ENCODE peak calls at places on chromosomes 4 and X, in nine cellular contexts. E, G, W, C, B, M, R, S and Y are unnamed samples.

GRCh38 chrX:119942173-119942819 is 1.3 kb downstream of the NKAP start:
- DNase-seq in E (no peak), G (no peak), W (no peak), C (no peak), B (no peak), M (no peak), R (no peak), S (no peak), Y (no peak)

GRCh38 chr4:3276961-3277360 is 15.9 kb upstream of the RGS12 start:
- DNase-seq in E (no peak), G (peak), W (no peak), C (no peak), B (no peak), M (no peak), R (no peak), S (no peak), Y (no peak)

GRCh38 chr4:120722655-120723054 is 199.9 kb downstream of the PRDM5 start:
- DNase-seq in E (no peak), G (no peak), W (no peak), C (no peak), B (no peak), M (no peak), R (no peak), S (no peak), Y (no peak)

GRCh38 chrX:45011131-45011530 is 138.1 kb downstream of the KDM6A start:
- DNase-seq in E (no peak), G (peak), W (peak), C (no peak), B (no peak), M (no peak), R (no peak), S (no peak), Y (no peak)

GRCh38 chr4:56737666-56738065 is 56.6 kb upstream of the HOPX start:
- DNase-seq in E (no peak), G (no peak), W (no peak), C (no peak), B (no peak), M (no peak), R (no peak), S (no peak), Y (no peak)

GRCh38 chr4:26083987-26084386 is 170.0 kb downstream of the SMIM20 start:
- DNase-seq in E (no peak), G (peak), W (peak), C (no peak), B (no peak), M (peak), R (no peak), S (no peak), Y (no peak)

GRCh38 chrX:130339408-130340222 is at the start of gene SLC25A14:
- DNase-seq in E (peak), G (peak), W (peak), C (peak), B (peak), M (peak), R (peak), S (peak), Y (peak)

GRCh38 chrX:133482345-133483041 is 67.2 kb upstream of the GPC4 start:
- DNase-seq in E (no peak), G (peak), W (no peak), C (no peak), B (no peak), M (no peak), R (no peak), S (no peak), Y (no peak)

GRCh38 chrX:16208601-16209000 is 41.3 kb downstream of the MAGEB17 start:
- DNase-seq in E (peak), G (no peak), W (no peak), C (no peak), B (no peak), M (no peak), R (no peak), S (no peak), Y (no peak)
- TF ChIP-seq CTCF in E (no peak), G (no peak), W (no peak), C (no peak), B (no peak), M (no peak), R (no peak), S (no peak), Y (no peak)

DNA sequence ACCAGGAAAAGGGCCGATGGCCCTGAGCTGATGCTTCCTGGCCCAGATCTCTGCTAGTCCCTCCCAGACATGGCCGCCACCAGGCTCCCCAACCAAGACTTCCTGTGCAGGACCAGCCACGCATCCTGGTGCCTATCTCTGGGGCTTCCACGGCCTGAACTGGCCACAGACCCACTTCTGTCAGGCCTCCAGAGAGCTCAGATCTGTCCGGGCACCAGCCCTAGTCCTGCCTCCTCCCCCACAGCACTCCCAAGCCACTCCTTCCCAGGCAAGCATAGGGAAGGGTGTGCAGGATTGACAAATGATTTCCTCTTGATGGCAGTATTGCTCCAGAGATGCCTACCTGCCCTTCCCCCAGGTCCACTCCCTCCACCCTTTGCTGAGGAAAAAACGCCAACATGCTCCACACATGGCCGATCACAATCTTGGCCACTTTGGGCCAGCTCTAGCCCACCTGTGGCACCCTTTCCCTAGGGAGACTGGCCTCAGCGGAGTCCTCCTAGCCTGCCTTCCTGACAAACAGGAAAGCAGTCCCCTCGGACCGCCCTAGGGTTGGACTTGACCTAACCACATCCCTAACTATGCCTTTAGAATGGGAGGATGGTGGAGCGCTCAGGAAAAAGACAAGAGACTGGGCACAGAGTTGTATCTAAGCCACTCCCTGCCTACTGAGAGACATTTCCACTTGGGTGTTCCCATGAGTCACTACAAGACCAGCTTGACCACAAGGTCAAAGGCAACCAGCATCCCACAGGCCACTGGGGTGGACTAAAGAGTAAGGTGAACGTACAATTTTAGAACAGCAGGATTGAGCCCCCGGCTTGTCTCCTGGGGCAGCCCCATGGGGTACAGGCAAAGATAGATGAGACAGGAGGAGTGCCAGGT is 277.5 kb upstream of the AGTR2 start:
- DNase-seq in E (peak), G (peak), W (no peak), C (no peak), B (no peak), M (no peak), R (no peak), S (no peak), Y (no peak)
- TF ChIP-seq CTCF in E (peak), G (peak), W (no peak), C (no peak), B (no peak), M (no peak), R (no peak), S (no peak), Y (peak)

GRCh38 chr4:124514588-124514987 is 197.9 kb downstream of the ANKRD50 start:
- DNase-seq in E (no peak), G (no peak), W (no peak), C (no peak), B (no peak), M (no peak), R (no peak), S (no peak), Y (no peak)

GRCh38 chr4:124515591-124515990 is 196.9 kb downstream of the ANKRD50 start:
- DNase-seq in E (peak), G (no peak), W (no peak), C (no peak), B (no peak), M (no peak), R (no peak), S (no peak), Y (no peak)
- TF ChIP-seq CTCF in E (peak), G (no peak), W (peak), C (no peak), B (no peak), M (no peak), R (no peak), S (no peak), Y (no peak)

GRCh38 chr4:129144755-129145206 is 48.8 kb downstream of the C4orf33 start:
- DNase-seq in E (no peak), G (peak), W (no peak), C (no peak), B (peak), M (no peak), R (no peak), S (no peak), Y (no peak)

GRCh38 chr4:129138762-129139496 is 43.0 kb downstream of the C4orf33 start:
- DNase-seq in E (peak), G (no peak), W (no peak), C (no peak), B (no peak), M (no peak), R (no peak), S (no peak), Y (no peak)

GRCh38 chr4:129136433-129136832 is 40.5 kb downstream of the C4orf33 start:
- DNase-seq in E (no peak), G (no peak), W (no peak), C (no peak), B (no peak), M (no peak), R (no peak), S (no peak), Y (no peak)

GRCh38 chr4:129143359-129143758 is 47.4 kb downstream of the C4orf33 start:
- DNase-seq in E (no peak), G (no peak), W (no peak), C (no peak), B (no peak), M (no peak), R (no peak), S (no peak), Y (no peak)

DNA sequence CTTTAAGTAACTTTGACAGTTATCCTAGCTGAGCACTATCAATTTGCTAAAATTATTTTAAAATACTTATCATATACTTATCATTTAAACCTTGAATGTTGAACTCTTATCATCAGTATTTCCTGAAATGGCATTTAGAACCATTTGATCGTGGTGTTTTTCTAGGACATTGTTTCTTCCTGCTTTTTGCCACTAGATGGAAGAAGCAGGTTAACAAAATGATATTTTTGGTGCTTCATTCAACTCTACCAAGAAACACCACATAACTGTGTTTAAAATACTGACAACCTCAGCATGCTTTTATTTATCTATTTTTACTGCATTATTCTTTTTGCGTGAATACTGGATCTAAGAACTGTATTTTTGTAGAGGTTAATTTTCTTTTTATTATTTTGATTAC is 44.6 kb downstream of the C4orf33 start:
- DNase-seq in E (no peak), G (peak), W (no peak), C (no peak), B (no peak), M (no peak), R (no peak), S (no peak), Y (no peak)
- TF ChIP-seq CTCF in E (peak), G (peak), W (no peak), C (no peak), B (no peak), M (no peak), R (no peak), S (no peak), Y (peak)

GRCh38 chr4:70688795-70689231 is 481 bp downstream of the UTP3 start:
- DNase-seq in E (peak), G (no peak), W (no peak), C (no peak), B (no peak), M (no peak), R (no peak), S (no peak), Y (no peak)

GRCh38 chr4:70687821-70688794 is at the start of gene UTP3:
- DNase-seq in E (peak), G (peak), W (peak), C (peak), B (peak), M (peak), R (peak), S (peak), Y (peak)
- TF ChIP-seq CTCF in E (peak), G (peak), W (peak), C (peak), B (peak), M (peak), R (peak), S (peak), Y (peak)